ENCODE peak calls at places on chromosomes 6 and 20, in ten cellular contexts. P is sigmoid colon, T is ovary, D is right lobe of liver, G is stomach, L is suprapubic skin, F is adrenal gland, Q is heart left ventricle, B is uterus, U is A549. C is an unnamed sample.

GRCh38 chr20:21353236-21353635 is 44.1 kb downstream of the NKX2-4 start:
- DNase-seq in P (no peak), T (no peak), D (no peak), G (no peak), L (no peak), F (no peak), Q (no peak), B (no peak), U (no peak), C (no peak)

GRCh38 chr6:46655803-46656202 is 3.0 kb downstream of the SLC25A27 start:
- DNase-seq in P (no peak), T (no peak), D (no peak), G (no peak), L (no peak), F (no peak), Q (no peak), B (no peak), U (peak; percentile 37), C (no peak)

GRCh38 chr20:3494218-3494617 is 23.4 kb downstream of the ATRN start:
- DNase-seq in P (no peak), T (no peak), D (no peak), G (no peak), L (no peak), F (no peak), Q (no peak), B (no peak), U (no peak), C (no peak)

GRCh38 chr6:29631860-29632731 is 887 bp downstream of the GABBR1 start:
- DNase-seq in P (peak; percentile 91), T (peak; percentile 78), D (peak; percentile 64), G (peak; percentile 54), L (peak; percentile 82), F (peak; percentile 46), Q (peak; percentile 67), B (peak; percentile 83), U (peak; percentile 51), C (no peak)

GRCh38 chr6:39209908-39210307 is 19.4 kb downstream of the KCNK5 start:
- DNase-seq in P (no peak), T (no peak), D (no peak), G (no peak), L (no peak), F (no peak), Q (no peak), B (no peak), U (no peak), C (no peak)

GRCh38 chr20:40763646-40764295 is 74.7 kb upstream of the MAFB start:
- DNase-seq in P (no peak), T (no peak), D (no peak), G (no peak), L (no peak), F (no peak), Q (no peak), B (no peak), U (no peak), C (no peak)

GRCh38 chr6:115000736-115001135 is 657.9 kb upstream of the HS3ST5 start:
- DNase-seq in P (no peak), T (no peak), D (no peak), G (no peak), L (no peak), F (no peak), Q (no peak), B (no peak), U (no peak), C (no peak)

GRCh38 chr6:89989742-89990141 is 95.5 kb downstream of the GJA10 start:
- DNase-seq in P (no peak), T (no peak), D (no peak), G (no peak), L (no peak), F (no peak), Q (no peak), B (no peak), U (no peak), C (no peak)

GRCh38 chr6:144646066-144646800 is 361.1 kb downstream of the UTRN start:
- DNase-seq in P (no peak), T (no peak), D (no peak), G (no peak), L (no peak), F (no peak), Q (no peak), B (no peak), U (no peak), C (no peak)

GRCh38 chr6:20704325-20704724 is 170.1 kb downstream of the CDKAL1 start:
- DNase-seq in P (no peak), T (no peak), D (no peak), G (no peak), L (no peak), F (no peak), Q (no peak), B (no peak), U (no peak), C (no peak)

GRCh38 chr20:63696628-63697356 is at the start of gene TNFRSF6B:
- DNase-seq in P (peak; percentile 62), T (peak; percentile 18), D (peak; percentile 60), G (no peak), L (peak; percentile 64), F (peak; percentile 41), Q (no peak), B (peak; percentile 22), U (no peak), C (no peak)

GRCh38 chr6:106253731-106254130 is 71.8 kb downstream of the ATG5 start:
- DNase-seq in P (no peak), T (no peak), D (no peak), G (no peak), L (no peak), F (no peak), Q (no peak), B (no peak), U (no peak), C (no peak)

GRCh38 chr20:36384022-36384619 is 78.0 kb downstream of the DLGAP4 start:
- DNase-seq in P (no peak), T (no peak), D (no peak), G (no peak), L (no peak), F (peak; percentile 42), Q (no peak), B (no peak), U (peak; percentile 42), C (no peak)

GRCh38 chr6:148304976-148305375 is 37.7 kb upstream of the SASH1 start:
- DNase-seq in P (no peak), T (no peak), D (no peak), G (no peak), L (no peak), F (no peak), Q (no peak), B (no peak), U (no peak), C (no peak)

DNA sequence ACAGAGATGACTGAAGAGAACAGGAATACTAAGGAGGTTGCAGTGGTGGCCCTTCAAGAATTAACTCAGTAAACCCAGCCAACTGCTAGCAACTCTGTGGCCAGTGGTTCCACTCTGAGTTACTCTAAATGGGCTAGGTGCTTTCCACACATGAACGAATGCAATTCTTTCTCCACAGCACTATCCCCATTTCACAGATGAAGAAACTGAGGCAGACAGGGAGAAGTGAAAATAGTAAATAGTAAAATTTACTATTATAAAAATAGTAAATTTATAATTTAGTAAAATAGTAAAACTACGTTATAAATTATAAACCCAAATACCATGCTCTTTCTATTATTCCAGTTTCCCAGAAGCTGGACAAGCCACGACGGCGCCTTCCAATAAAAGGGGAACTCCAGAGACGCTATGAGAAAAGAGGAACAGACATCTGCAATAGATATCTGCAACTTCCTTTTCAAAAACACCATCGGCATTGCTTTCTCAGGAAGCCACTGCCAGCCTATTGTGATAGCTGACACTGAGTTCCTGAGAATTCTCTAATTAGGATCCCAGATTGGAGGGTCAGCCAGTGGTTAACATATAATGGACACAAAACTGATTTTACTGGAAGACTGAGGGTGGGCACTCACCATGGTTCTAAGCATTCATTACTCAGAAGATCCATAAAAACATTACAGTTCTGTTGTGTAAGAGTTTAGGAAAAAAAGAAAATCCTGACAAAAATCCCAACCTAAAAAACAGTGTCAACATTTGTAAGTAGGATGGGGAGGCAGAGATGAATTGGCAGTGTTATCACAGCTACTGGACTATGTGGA is 16.2 kb downstream of the FKBP1A start:
- DNase-seq in P (no peak), T (no peak), D (no peak), G (no peak), L (no peak), F (no peak), Q (no peak), B (no peak), U (no peak), C (no peak)
- H3K4me1 ChIP-seq in P (peaks cover 24% of the 10 kb centered on the region), T (no peaks in the 10 kb centered on the region), D (no peaks in the 10 kb centered on the region), G (peaks cover 43% of the 10 kb centered on the region), L (peaks cover 70% of the 10 kb centered on the region), F (peaks cover 20% of the 10 kb centered on the region), Q (peaks cover 35% of the 10 kb centered on the region), B (peaks cover 6% of the 10 kb centered on the region), U (peaks cover 15% of the 10 kb centered on the region), C (peaks cover 34% of the 10 kb centered on the region)

GRCh38 chr20:18566892-18567738 is at the start of gene SMIM26:
- DNase-seq in P (peak; percentile 97), T (peak; percentile 92), D (peak; percentile 97), G (peak; percentile 94), L (peak; percentile 96), F (peak; percentile 94), Q (peak; percentile 92), B (peak; percentile 94), U (peak; percentile 96), C (peak; percentile 63)
- TF ChIP-seq POLR2A in P (peak; percentile 53), T (peak; percentile 46), D (peak; percentile 62), G (no peak), L (no peak), F (peak; percentile 50), Q (no peak), B (no peak), U (peak; percentile 92), C (peak; percentile 23)

GRCh38 chr20:16544949-16545348 is 28.3 kb downstream of the KIF16B start:
- DNase-seq in P (no peak), T (no peak), D (no peak), G (no peak), L (no peak), F (no peak), Q (no peak), B (no peak), U (no peak), C (no peak)
- H3K4me1 ChIP-seq in P (no peaks in the 10 kb centered on the region), T (peaks cover 16% of the 10 kb centered on the region), D (no peaks in the 10 kb centered on the region), G (no peaks in the 10 kb centered on the region), L (peaks cover 5% of the 10 kb centered on the region), F (peaks cover 12% of the 10 kb centered on the region), Q (peaks cover 10% of the 10 kb centered on the region), B (no peaks in the 10 kb centered on the region), U (no peaks in the 10 kb centered on the region), C (no peaks in the 10 kb centered on the region)

GRCh38 chr6:56482525-56482924 is 160.2 kb downstream of the DST start:
- DNase-seq in P (no peak), T (no peak), D (peak; percentile 69), G (peak; percentile 41), L (no peak), F (no peak), Q (no peak), B (no peak), U (no peak), C (no peak)

GRCh38 chr6:56480246-56480645 is 162.4 kb downstream of the DST start:
- DNase-seq in P (no peak), T (no peak), D (no peak), G (no peak), L (no peak), F (no peak), Q (no peak), B (no peak), U (no peak), C (no peak)

GRCh38 chr6:56479381-56479780 is 163.3 kb downstream of the DST start:
- DNase-seq in P (no peak), T (no peak), D (no peak), G (no peak), L (no peak), F (no peak), Q (no peak), B (no peak), U (no peak), C (no peak)

GRCh38 chr6:56483929-56484328 is 158.8 kb downstream of the DST start:
- DNase-seq in P (no peak), T (no peak), D (no peak), G (no peak), L (no peak), F (no peak), Q (no peak), B (no peak), U (no peak), C (no peak)

GRCh38 chr6:56481957-56482356 is 160.7 kb downstream of the DST start:
- DNase-seq in P (no peak), T (no peak), D (no peak), G (no peak), L (no peak), F (no peak), Q (no peak), B (no peak), U (no peak), C (no peak)
- TF ChIP-seq POLR2A in P (no peak), T (no peak), D (no peak), G (no peak), L (no peak), F (no peak), Q (no peak), B (no peak), U (no peak), C (no peak)